ENCODE peak calls at places on chromosomes 1 and 21, in five cellular contexts. S, R, V, P and L are unnamed samples.

GRCh38 chr1:65001238-65001792 is 35.0 kb upstream of the JAK1 start:
- DNase-seq in P (peak; percentile 66), V (peak; percentile 63), S (peak; percentile 67), R (peak; percentile 77), L (no peak)

GRCh38 chr1:65992160-65993046 is 199.7 kb downstream of the PDE4B start:
- DNase-seq in P (peak; percentile 9), R (no peak), V (no peak), S (no peak), L (no peak)

GRCh38 chr1:87902830-87903614 is 574.3 kb downstream of the LMO4 start:
- DNase-seq in S (no peak), P (peak; percentile 23), V (no peak), R (no peak), L (no peak)

GRCh38 chr1:171221665-171222591 is 26.4 kb upstream of the FMO1 start:
- DNase-seq in S (no peak), V (peak; percentile 9), R (no peak), P (no peak), L (no peak)

GRCh38 chr1:234696986-234697385 is 87.0 kb upstream of the IRF2BP2 start:
- DNase-seq in P (no peak), V (no peak), R (no peak), S (no peak), L (no peak)

GRCh38 chr1:151132676-151133338 is 13.6 kb downstream of the SEMA6C start:
- DNase-seq in S (peak; percentile 51), V (peak; percentile 42), R (no peak), P (peak; percentile 41), L (no peak)

GRCh38 chr21:18951291-18952038 is 547.9 kb upstream of the TMPRSS15 start:
- DNase-seq in R (peak; percentile 15), V (peak; percentile 32), S (peak; percentile 62), P (peak; percentile 84), L (no peak)

GRCh38 chr1:109759513-109760334 is 4.0 kb downstream of the EPS8L3 start:
- DNase-seq in R (no peak), V (no peak), S (no peak), P (no peak), L (no peak)

GRCh38 chr1:236575523-236575922 is 28.8 kb downstream of the HEATR1 start:
- DNase-seq in P (no peak), S (no peak), R (no peak), V (no peak), L (no peak)

GRCh38 chr1:108068141-108068540 is 103.2 kb upstream of the VAV3 start:
- DNase-seq in S (no peak), P (no peak), V (no peak), R (no peak), L (peak; percentile 19)

GRCh38 chr21:26079376-26079775 is 91.2 kb downstream of the APP start:
- DNase-seq in V (no peak), P (no peak), S (no peak), R (no peak), L (no peak)

GRCh38 chr21:27321791-27322190 is 354.9 kb upstream of the ADAMTS5 start:
- DNase-seq in V (no peak), P (no peak), S (no peak), R (no peak), L (no peak)

GRCh38 chr21:35149698-35150097 is 100.6 kb upstream of the RUNX1 start:
- DNase-seq in V (no peak), S (no peak), P (no peak), R (no peak), L (peak; percentile 47)

GRCh38 chr1:100794719-100795645 is 75.4 kb downstream of the VCAM1 start:
- DNase-seq in R (no peak), V (no peak), S (no peak), P (no peak), L (no peak)

GRCh38 chr1:183164350-183164749 is 21.7 kb upstream of the LAMC2 start:
- DNase-seq in R (peak; percentile 56), P (no peak), V (no peak), S (peak; percentile 81), L (peak; percentile 92)

GRCh38 chr1:201566933-201567801 is 28.2 kb downstream of the NAV1 start:
- DNase-seq in V (no peak), S (no peak), R (no peak), P (no peak), L (no peak)

GRCh38 chr1:32014199-32014936 is 700 bp downstream of the KHDRBS1 start:
- DNase-seq in S (peak; percentile 39), R (peak; percentile 30), P (peak; percentile 61), V (peak; percentile 64), L (peak; percentile 57)

GRCh38 chr1:165645654-165646366 is 14.8 kb downstream of the MGST3 start:
- DNase-seq in V (no peak), R (no peak), P (no peak), S (no peak), L (no peak)

GRCh38 chr21:45156459-45156858 is 82.1 kb downstream of the ADARB1 start:
- DNase-seq in P (no peak), V (no peak), S (no peak), R (no peak), L (no peak)

GRCh38 chr1:220928725-220929297 is 49.6 kb downstream of the HLX start:
- DNase-seq in P (no peak), R (no peak), V (no peak), S (no peak), L (no peak)

GRCh38 chr1:21929951-21930615 is 7.0 kb downstream of the HSPG2 start:
- DNase-seq in S (no peak), R (no peak), V (no peak), P (no peak), L (no peak)

GRCh38 chr21:32710069-32710784 is 17.6 kb downstream of the SYNJ1 start:
- DNase-seq in S (no peak), P (peak; percentile 25), R (no peak), V (peak; percentile 17), L (no peak)